ENCODE peak calls at places on chromosomes 4 and X, in five cellular contexts. M is mammary epithelial cell, A is heart left ventricle, F is H7, C is mucosa of descending colon. W is an unnamed sample.

GRCh38 chr4:166324321-166324720 is 451.3 kb downstream of the TLL1 start:
- DNase-seq in A (no peak), M (peak; percentile 30), F (peak; percentile 0), C (no peak), W (peak; percentile 67)

GRCh38 chr4:81198151-81198550 is 16.9 kb downstream of the PRKG2 start:
- DNase-seq in F (no peak), A (no peak), C (no peak), M (no peak), W (no peak)

GRCh38 chrX:20463296-20464075 is 196.8 kb upstream of the RPS6KA3 start:
- DNase-seq in F (no peak), M (no peak), A (no peak), C (no peak), W (no peak)

GRCh38 chrX:427812-428725 is 41.4 kb upstream of the PPP2R3B start:
- DNase-seq in C (no peak), A (no peak), F (peak; percentile 89), M (no peak), W (no peak)

GRCh38 chrX:104391905-104392304 is 137.2 kb upstream of the ESX1 start:
- DNase-seq in C (no peak), A (no peak), M (no peak), F (peak; percentile 21), W (no peak)

GRCh38 chr4:138972956-138973819 is 42.4 kb upstream of the NOCT start:
- DNase-seq in F (peak; percentile 36), A (no peak), C (no peak), M (no peak), W (no peak)

GRCh38 chr4:153137168-153137567 is 67.1 kb upstream of the TRIM2 start:
- DNase-seq in F (no peak), M (peak; percentile 77), C (no peak), A (no peak), W (no peak)

GRCh38 chrX:78105944-78106650 is 2.0 kb downstream of the PGK1 start:
- DNase-seq in C (no peak), F (no peak), M (no peak), A (no peak), W (no peak)

GRCh38 chrX:1546601-1547275 is 9.8 kb upstream of the P2RY8 start:
- DNase-seq in M (no peak), A (no peak), C (no peak), F (no peak), W (no peak)

GRCh38 chrX:46653482-46653881 is 79.9 kb downstream of the CHST7 start:
- DNase-seq in A (no peak), F (peak; percentile 36), C (no peak), M (no peak), W (peak; percentile 37)

GRCh38 chrX:77622672-77623071 is 163.3 kb downstream of the ATRX start:
- DNase-seq in M (no peak), F (peak; percentile 6), C (no peak), A (no peak), W (no peak)

GRCh38 chrX:130330706-130331105 is 9.0 kb upstream of the SLC25A14 start:
- DNase-seq in A (peak; percentile 66), F (peak; percentile 79), C (peak; percentile 57), M (peak; percentile 46), W (peak; percentile 51)

GRCh38 chr4:6769138-6769983 is 13.2 kb upstream of the KIAA0232 start:
- DNase-seq in M (no peak), C (no peak), F (no peak), A (no peak), W (no peak)

GRCh38 chrX:13476384-13476783 is 93.0 kb upstream of the EGFL6 start:
- DNase-seq in M (no peak), C (no peak), A (no peak), F (no peak), W (no peak)

GRCh38 chrX:135513140-135513535 is 7.3 kb upstream of the INTS6L start:
- DNase-seq in M (no peak), A (no peak), C (no peak), F (no peak), W (no peak)

GRCh38 chrX:49912866-49913265 is 9.5 kb upstream of the CLCN5 start:
- DNase-seq in C (no peak), A (no peak), F (no peak), M (no peak), W (no peak)

GRCh38 chrX:32448945-32449344 is 762.4 kb downstream of the DMD start:
- DNase-seq in A (no peak), F (no peak), M (no peak), C (no peak), W (no peak)

GRCh38 chr4:134544303-134544761 is 342.7 kb upstream of the PABPC4L start:
- DNase-seq in A (no peak), F (no peak), M (no peak), C (no peak), W (peak; percentile 35)

GRCh38 chr4:41318839-41319530 is 62.3 kb downstream of the UCHL1 start:
- DNase-seq in A (peak; percentile 59), M (peak; percentile 22), F (no peak), C (no peak), W (peak; percentile 46)

GRCh38 chrX:108131471-108131870 is 39.9 kb downstream of the ATG4A start:
- DNase-seq in F (no peak), M (no peak), A (no peak), C (no peak), W (no peak)

GRCh38 chrX:48833531-48834138 is 1.8 kb downstream of the PCSK1N start:
- DNase-seq in C (no peak), A (no peak), M (no peak), F (no peak), W (no peak)

GRCh38 chr4:11748169-11748872 is 319.6 kb upstream of the HS3ST1 start:
- DNase-seq in F (no peak), M (peak; percentile 82), A (no peak), C (no peak), W (no peak)

GRCh38 chrX:9899640-9900075 is 67.5 kb upstream of the CLDN34 start:
- DNase-seq in A (no peak), M (no peak), F (no peak), C (no peak), W (no peak)

GRCh38 chr4:129282293-129282692 is 186.3 kb downstream of the C4orf33 start:
- DNase-seq in M (no peak), F (no peak), A (no peak), C (no peak), W (no peak)

GRCh38 chr4:185213829-185214228 is 4.4 kb downstream of the SNX25 start:
- DNase-seq in M (no peak), C (no peak), F (peak; percentile 30), A (no peak), W (no peak)

GRCh38 chr4:185211641-185212040 is 2.2 kb downstream of the SNX25 start:
- DNase-seq in A (no peak), C (no peak), F (no peak), M (no peak), W (no peak)

GRCh38 chr4:185215261-185215660 is 5.9 kb downstream of the SNX25 start:
- DNase-seq in C (no peak), F (peak; percentile 42), M (no peak), A (no peak), W (no peak)

GRCh38 chr4:185212566-185212965 is 3.2 kb downstream of the SNX25 start:
- DNase-seq in M (no peak), C (no peak), F (no peak), A (no peak), W (no peak)

DNA sequence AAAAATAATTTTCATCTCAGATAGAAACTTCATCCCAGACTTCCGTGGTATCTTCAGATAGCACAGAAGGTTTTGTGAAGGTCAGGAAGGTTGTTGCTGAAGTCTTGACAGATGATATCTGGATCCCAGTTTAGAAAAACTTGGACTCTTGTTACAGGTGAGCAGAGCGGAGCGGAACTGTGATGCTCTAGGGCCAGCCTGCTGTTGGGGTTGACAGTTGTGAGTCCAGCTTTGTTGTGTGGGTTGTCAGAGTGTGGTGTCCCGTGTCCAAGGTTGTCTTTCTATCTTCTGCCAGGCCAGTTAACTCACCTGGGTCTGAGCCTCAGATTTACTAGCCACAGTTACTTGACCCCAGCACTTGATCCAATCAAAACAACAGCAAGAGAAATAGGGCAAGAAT is 3.9 kb downstream of the SNX25 start:
- DNase-seq in M (no peak), C (no peak), F (no peak), A (no peak), W (no peak)
- H3K4me3 ChIP-seq in M (no peak overlapping the region), C (no peak overlapping the region), F (no peak overlapping the region), A (no peak overlapping the region), W (no peak overlapping the region)

GRCh38 chr4:8461086-8461485 is 20.5 kb downstream of the TRMT44 start:
- DNase-seq in C (no peak), M (no peak), A (no peak), F (no peak), W (no peak)

GRCh38 chr4:8459867-8460453 is 19.4 kb downstream of the TRMT44 start:
- DNase-seq in M (no peak), C (no peak), A (no peak), F (no peak), W (no peak)

GRCh38 chr4:8461616-8462015 is 21.0 kb downstream of the TRMT44 start:
- DNase-seq in M (no peak), C (no peak), F (no peak), A (no peak), W (no peak)

GRCh38 chr4:8453957-8454356 is 13.4 kb downstream of the TRMT44 start:
- DNase-seq in A (no peak), C (no peak), M (no peak), F (no peak), W (no peak)

DNA sequence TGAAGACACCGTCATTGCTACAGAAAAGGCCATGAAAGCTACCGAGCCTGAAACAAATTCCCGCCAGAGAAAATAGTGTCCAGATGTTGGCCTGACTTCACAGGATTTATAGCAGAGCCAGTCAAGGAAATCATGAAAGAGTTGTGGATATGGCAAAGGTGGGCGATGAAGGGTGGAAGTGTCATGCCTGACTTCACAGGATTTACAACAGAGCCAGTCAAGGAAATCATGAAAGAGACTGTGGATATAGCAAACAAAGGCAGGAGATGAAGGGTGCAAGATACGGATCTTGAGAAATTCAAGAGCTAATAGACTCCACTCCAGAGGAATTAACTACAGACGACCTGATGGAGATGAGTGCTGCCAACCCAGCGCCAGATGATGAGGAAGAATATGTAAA is 17.1 kb downstream of the TRMT44 start:
- DNase-seq in F (no peak), M (no peak), A (no peak), C (no peak), W (no peak)
- H3K36me3 ChIP-seq in F (peaks cover 20% of the 10 kb centered on the region), M (peaks cover 3% of the 10 kb centered on the region), A (peaks cover 91% of the 10 kb centered on the region), C (no peaks in the 10 kb centered on the region), W (peaks cover 51% of the 10 kb centered on the region)

DNA sequence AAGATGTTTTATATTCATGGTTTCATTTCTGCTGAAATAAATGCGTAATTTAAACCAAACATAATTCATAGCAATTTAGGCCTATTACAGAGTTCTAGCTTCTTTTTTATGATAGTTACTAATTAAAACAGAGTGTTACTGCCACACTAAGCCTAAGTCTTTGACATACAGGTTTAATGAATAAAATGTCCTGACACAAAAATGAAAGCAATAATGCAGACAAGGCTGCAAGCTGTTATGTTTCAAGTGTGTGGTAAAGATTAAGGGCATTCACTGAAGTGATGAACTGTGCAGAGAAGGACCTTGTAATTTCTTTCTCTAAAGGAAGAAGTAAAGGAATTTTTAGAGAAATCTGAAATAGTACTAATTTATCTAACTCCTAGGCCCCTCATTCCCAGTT is 2.9 kb downstream of the NDNF start:
- DNase-seq in F (no peak), C (no peak), A (no peak), M (no peak), W (no peak)
- H3K4me3 ChIP-seq in F (no peak overlapping the region), C (no peak overlapping the region), A (no peak overlapping the region), M (no peak overlapping the region), W (no peak overlapping the region)

DNA sequence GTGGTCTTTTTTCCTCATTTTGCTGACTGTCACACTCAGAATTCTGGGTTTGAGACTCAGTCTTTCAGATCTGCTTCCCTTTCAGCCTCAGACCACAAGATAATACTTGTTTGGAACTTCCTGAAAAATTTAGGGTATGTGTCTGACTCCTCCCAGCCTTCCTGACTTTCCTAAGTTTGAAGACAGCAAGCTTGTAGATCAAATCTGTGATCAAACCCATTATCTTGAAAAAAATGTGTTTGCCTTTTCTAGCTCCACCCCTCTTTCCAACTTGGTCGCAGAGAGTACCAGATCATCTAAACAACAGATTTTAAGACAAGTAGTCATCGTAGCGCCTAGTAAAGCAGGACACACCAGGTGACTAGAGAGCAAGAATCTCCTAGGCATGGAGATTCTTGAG is 9.9 kb downstream of the BCAP31 start:
- DNase-seq in F (no peak), A (no peak), C (no peak), M (no peak), W (no peak)
- H3K36me3 ChIP-seq in F (peaks cover 20% of the 10 kb centered on the region), A (peaks cover 36% of the 10 kb centered on the region), C (no peaks in the 10 kb centered on the region), M (peaks cover 3% of the 10 kb centered on the region), W (peaks cover 16% of the 10 kb centered on the region)